ENCODE peak calls at places on chromosomes 7 and 10, in five cellular contexts. H is NCI-H82; I is uterus; Y is ELR; A is activated CD8-positive, alpha-beta T cell treated with anti-CD3 and anti-CD28 coated beads, Interleukin-2, amount 10 ng/mL, durations not matched to agents 7 days and 5 days. C is an unnamed sample.

GRCh38 chr10:5963071-5963470 is 14.3 kb downstream of the IL15RA start:
- DNase-seq in H (no peak), I (no peak), Y (no peak), A (no peak), C (no peak)

GRCh38 chr10:92342801-92343200 is 51.8 kb downstream of the MARCHF5 start:
- DNase-seq in H (no peak), I (no peak), Y (peak; percentile 66), A (no peak), C (peak; percentile 59)

GRCh38 chr7:16753932-16754571 is 497 bp downstream of the TSPAN13 start:
- DNase-seq in H (peak; percentile 76), I (no peak), Y (peak; percentile 43), A (peak; percentile 28), C (no peak)

GRCh38 chr10:1409359-1409750 is 328.0 kb downstream of the ADARB2 start:
- DNase-seq in H (no peak), I (no peak), Y (no peak), A (no peak), C (no peak)

GRCh38 chr7:128030263-128030998 is 806 bp downstream of the LRRC4 start:
- DNase-seq in H (peak; percentile 82), I (no peak), Y (no peak), A (no peak), C (no peak)

GRCh38 chr7:4683043-4683883 is 1.2 kb downstream of the FOXK1 start:
- DNase-seq in H (peak; percentile 26), I (peak; percentile 41), Y (peak; percentile 33), A (peak; percentile 41), C (peak; percentile 29)

GRCh38 chr7:39217752-39218151 is 240.0 kb downstream of the POU6F2 start:
- DNase-seq in H (no peak), I (no peak), Y (no peak), A (no peak), C (no peak)

GRCh38 chr10:17428616-17429097 is 25.7 kb downstream of the ST8SIA6 start:
- DNase-seq in H (no peak), I (no peak), Y (no peak), A (peak; percentile 90), C (no peak)

GRCh38 chr10:107341281-107341680 is 176.8 kb upstream of the SORCS1 start:
- DNase-seq in H (no peak), I (no peak), Y (peak; percentile 67), A (no peak), C (no peak)

GRCh38 chr10:71234970-71235681 is 22.8 kb downstream of the UNC5B start:
- DNase-seq in H (no peak), I (peak; percentile 79), Y (peak; percentile 65), A (no peak), C (no peak)

GRCh38 chr10:25300073-25300472 is 125.3 kb downstream of the GPR158 start:
- DNase-seq in H (no peak), I (no peak), Y (no peak), A (no peak), C (no peak)